ENCODE peak calls at places on chromosome 18, in nine cellular contexts. One of them, this sample, is unnamed.

GRCh38 chr18:60246606-60247005 is 126.0 kb downstream of the MC4R start:
- DNase-seq in fibroblast of lung: no peak
- DNase-seq in AG09309: no peak
- DNase-seq in AG04449: no peak
- DNase-seq in epithelial cell of esophagus: no peak
- DNase-seq in sigmoid colon: no peak
- DNase-seq in WERI-Rb-1: no peak
- DNase-seq in astrocyte of the spinal cord: no peak
- DNase-seq in IMR-90: no peak
- DNase-seq in this sample: no peak

GRCh38 chr18:74331404-74331803 is 15.8 kb downstream of the C18orf63 start:
- DNase-seq in IMR-90: peak
- DNase-seq in WERI-Rb-1: no peak
- DNase-seq in AG09309: no peak
- DNase-seq in sigmoid colon: no peak
- DNase-seq in astrocyte of the spinal cord: peak
- DNase-seq in AG04449: no peak
- DNase-seq in fibroblast of lung: peak
- DNase-seq in epithelial cell of esophagus: peak
- DNase-seq in this sample: no peak

GRCh38 chr18:75904416-75904815 is 476.9 kb upstream of the SMIM21 start:
- DNase-seq in AG04449: no peak
- DNase-seq in astrocyte of the spinal cord: no peak
- DNase-seq in epithelial cell of esophagus: no peak
- DNase-seq in IMR-90: no peak
- DNase-seq in WERI-Rb-1: no peak
- DNase-seq in sigmoid colon: no peak
- DNase-seq in AG09309: no peak
- DNase-seq in fibroblast of lung: no peak
- DNase-seq in this sample: no peak

GRCh38 chr18:54480616-54481015 is 110.4 kb upstream of the DYNAP start:
- DNase-seq in astrocyte of the spinal cord: no peak
- DNase-seq in fibroblast of lung: no peak
- DNase-seq in AG09309: no peak
- DNase-seq in WERI-Rb-1: no peak
- DNase-seq in IMR-90: no peak
- DNase-seq in epithelial cell of esophagus: no peak
- DNase-seq in AG04449: no peak
- DNase-seq in sigmoid colon: no peak
- DNase-seq in this sample: no peak

GRCh38 chr18:30358545-30358944 is 684.0 kb downstream of the DSC3 start:
- DNase-seq in fibroblast of lung: peak
- DNase-seq in epithelial cell of esophagus: peak
- DNase-seq in AG09309: no peak
- DNase-seq in AG04449: no peak
- DNase-seq in astrocyte of the spinal cord: peak
- DNase-seq in sigmoid colon: no peak
- DNase-seq in IMR-90: no peak
- DNase-seq in WERI-Rb-1: no peak
- DNase-seq in this sample: peak

GRCh38 chr18:76672627-76673026 is 149.7 kb upstream of the ZNF236 start:
- DNase-seq in WERI-Rb-1: peak
- DNase-seq in fibroblast of lung: peak
- DNase-seq in astrocyte of the spinal cord: peak
- DNase-seq in AG09309: peak
- DNase-seq in AG04449: no peak
- DNase-seq in sigmoid colon: no peak
- DNase-seq in IMR-90: peak
- DNase-seq in epithelial cell of esophagus: peak
- DNase-seq in this sample: no peak

GRCh38 chr18:49562481-49563129 is 748 bp downstream of the LIPG start:
- DNase-seq in fibroblast of lung: no peak
- DNase-seq in sigmoid colon: no peak
- DNase-seq in WERI-Rb-1: no peak
- DNase-seq in IMR-90: no peak
- DNase-seq in AG09309: no peak
- DNase-seq in astrocyte of the spinal cord: no peak
- DNase-seq in AG04449: no peak
- DNase-seq in epithelial cell of esophagus: peak
- DNase-seq in this sample: no peak

GRCh38 chr18:59663096-59663495 is 34.1 kb downstream of the CCBE1 start:
- DNase-seq in AG09309: no peak
- DNase-seq in astrocyte of the spinal cord: no peak
- DNase-seq in fibroblast of lung: no peak
- DNase-seq in sigmoid colon: no peak
- DNase-seq in WERI-Rb-1: no peak
- DNase-seq in epithelial cell of esophagus: peak
- DNase-seq in IMR-90: no peak
- DNase-seq in AG04449: no peak
- DNase-seq in this sample: no peak

GRCh38 chr18:47204908-47205522 is 28.9 kb upstream of the IER3IP1 start:
- DNase-seq in IMR-90: peak
- DNase-seq in AG04449: no peak
- DNase-seq in AG09309: no peak
- DNase-seq in astrocyte of the spinal cord: peak
- DNase-seq in WERI-Rb-1: peak
- DNase-seq in epithelial cell of esophagus: peak
- DNase-seq in sigmoid colon: no peak
- DNase-seq in fibroblast of lung: peak
- DNase-seq in this sample: no peak

GRCh38 chr18:34734048-34734447 is 23.9 kb downstream of the DTNA start:
- DNase-seq in sigmoid colon: no peak
- DNase-seq in AG04449: no peak
- DNase-seq in epithelial cell of esophagus: no peak
- DNase-seq in astrocyte of the spinal cord: no peak
- DNase-seq in fibroblast of lung: no peak
- DNase-seq in IMR-90: no peak
- DNase-seq in WERI-Rb-1: no peak
- DNase-seq in AG09309: no peak
- DNase-seq in this sample: no peak

GRCh38 chr18:9711361-9712129 is 3.4 kb downstream of the RAB31 start:
- DNase-seq in astrocyte of the spinal cord: no peak
- DNase-seq in AG09309: no peak
- DNase-seq in sigmoid colon: peak
- DNase-seq in WERI-Rb-1: no peak
- DNase-seq in IMR-90: no peak
- DNase-seq in epithelial cell of esophagus: no peak
- DNase-seq in fibroblast of lung: no peak
- DNase-seq in AG04449: no peak
- DNase-seq in this sample: no peak

GRCh38 chr18:9708057-9708881 is at the start of gene RAB31:
- DNase-seq in astrocyte of the spinal cord: peak
- DNase-seq in IMR-90: peak
- DNase-seq in WERI-Rb-1: peak
- DNase-seq in epithelial cell of esophagus: peak
- DNase-seq in AG04449: no peak
- DNase-seq in sigmoid colon: peak
- DNase-seq in AG09309: no peak
- DNase-seq in fibroblast of lung: peak
- DNase-seq in this sample: no peak

GRCh38 chr18:9707381-9708056 is 582 bp upstream of the RAB31 start:
- DNase-seq in fibroblast of lung: peak
- DNase-seq in AG09309: no peak
- DNase-seq in WERI-Rb-1: no peak
- DNase-seq in IMR-90: peak
- DNase-seq in sigmoid colon: peak
- DNase-seq in epithelial cell of esophagus: no peak
- DNase-seq in AG04449: no peak
- DNase-seq in astrocyte of the spinal cord: peak
- DNase-seq in this sample: no peak

GRCh38 chr18:9710037-9710436 is 1.9 kb downstream of the RAB31 start:
- DNase-seq in fibroblast of lung: no peak
- DNase-seq in AG04449: no peak
- DNase-seq in epithelial cell of esophagus: no peak
- DNase-seq in IMR-90: no peak
- DNase-seq in astrocyte of the spinal cord: no peak
- DNase-seq in WERI-Rb-1: no peak
- DNase-seq in sigmoid colon: no peak
- DNase-seq in AG09309: no peak
- DNase-seq in this sample: no peak

GRCh38 chr18:9708882-9709877 is 1.1 kb downstream of the RAB31 start:
- DNase-seq in astrocyte of the spinal cord: no peak
- DNase-seq in fibroblast of lung: no peak
- DNase-seq in WERI-Rb-1: no peak
- DNase-seq in IMR-90: no peak
- DNase-seq in sigmoid colon: peak
- DNase-seq in epithelial cell of esophagus: no peak
- DNase-seq in AG04449: no peak
- DNase-seq in AG09309: no peak
- DNase-seq in this sample: no peak
- H3K4me3 ChIP-seq in astrocyte of the spinal cord: peak
- H3K4me3 ChIP-seq in fibroblast of lung: peak
- H3K4me3 ChIP-seq in WERI-Rb-1: peak
- H3K4me3 ChIP-seq in IMR-90: peak
- H3K4me3 ChIP-seq in sigmoid colon: peak
- H3K4me3 ChIP-seq in epithelial cell of esophagus: peak
- H3K4me3 ChIP-seq in AG04449: peak
- H3K4me3 ChIP-seq in AG09309: peak
- H3K4me3 ChIP-seq in this sample: peak

GRCh38 chr18:72041313-72042032 is 502.7 kb downstream of the CBLN2 start:
- DNase-seq in astrocyte of the spinal cord: no peak
- DNase-seq in sigmoid colon: no peak
- DNase-seq in AG04449: no peak
- DNase-seq in IMR-90: no peak
- DNase-seq in AG09309: no peak
- DNase-seq in WERI-Rb-1: no peak
- DNase-seq in epithelial cell of esophagus: no peak
- DNase-seq in fibroblast of lung: no peak
- DNase-seq in this sample: no peak
- TF ChIP-seq CTCF in astrocyte of the spinal cord: no peak
- TF ChIP-seq CTCF in sigmoid colon: no peak
- TF ChIP-seq CTCF in AG04449: no peak
- TF ChIP-seq CTCF in IMR-90: no peak
- TF ChIP-seq CTCF in AG09309: no peak
- TF ChIP-seq CTCF in WERI-Rb-1: no peak
- TF ChIP-seq CTCF in epithelial cell of esophagus: no peak
- TF ChIP-seq CTCF in fibroblast of lung: peak
- TF ChIP-seq CTCF in this sample: no peak

DNA sequence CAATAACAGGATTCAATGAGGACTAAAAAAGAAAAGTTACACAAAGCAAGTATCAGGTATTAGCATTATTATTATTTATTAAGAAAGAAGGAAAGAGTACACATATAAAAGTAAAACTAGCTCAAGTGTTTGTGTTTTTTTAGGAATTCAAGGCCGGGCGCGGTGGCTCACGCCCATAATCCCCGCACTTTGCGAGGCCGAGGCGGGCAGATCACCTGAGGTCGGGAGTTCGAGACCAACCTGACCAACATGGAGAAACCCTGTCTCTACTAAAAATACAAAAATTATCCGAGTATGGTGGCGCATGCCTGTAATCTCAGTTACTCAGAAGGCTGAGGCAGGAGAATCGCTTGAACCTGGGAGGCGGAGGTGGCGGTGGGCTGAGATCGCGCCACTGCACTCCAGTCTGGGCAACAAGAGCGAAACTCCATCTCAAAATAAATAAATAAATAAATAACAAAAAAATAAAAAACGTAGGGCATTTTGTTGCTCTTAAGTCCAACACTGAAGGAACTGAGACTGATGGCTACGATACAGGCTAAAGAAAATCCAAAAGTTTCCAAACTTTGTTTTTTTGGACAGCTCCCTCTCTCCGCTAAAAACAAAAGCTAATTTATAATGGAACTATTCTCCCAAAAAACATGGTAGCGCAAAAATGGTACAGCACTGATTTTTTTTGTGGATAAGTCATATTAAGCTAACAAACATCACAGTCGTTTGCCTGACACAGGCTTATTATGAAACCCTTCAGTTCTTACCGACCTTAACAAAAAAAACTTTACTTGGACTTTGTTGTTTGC is 1.7 kb downstream of the TRAPPC8 start:
- DNase-seq in IMR-90: no peak
- DNase-seq in sigmoid colon: no peak
- DNase-seq in AG04449: no peak
- DNase-seq in epithelial cell of esophagus: no peak
- DNase-seq in AG09309: no peak
- DNase-seq in astrocyte of the spinal cord: no peak
- DNase-seq in fibroblast of lung: no peak
- DNase-seq in WERI-Rb-1: no peak
- DNase-seq in this sample: no peak
- H3K4me3 ChIP-seq in IMR-90: peak
- H3K4me3 ChIP-seq in sigmoid colon: peak
- H3K4me3 ChIP-seq in AG04449: peak
- H3K4me3 ChIP-seq in epithelial cell of esophagus: peak
- H3K4me3 ChIP-seq in AG09309: peak
- H3K4me3 ChIP-seq in astrocyte of the spinal cord: peak
- H3K4me3 ChIP-seq in fibroblast of lung: peak
- H3K4me3 ChIP-seq in WERI-Rb-1: no peak
- H3K4me3 ChIP-seq in this sample: peak

GRCh38 chr18:5543854-5544389 is at the start of gene EPB41L3:
- DNase-seq in astrocyte of the spinal cord: peak
- DNase-seq in AG09309: no peak
- DNase-seq in sigmoid colon: peak
- DNase-seq in WERI-Rb-1: peak
- DNase-seq in IMR-90: peak
- DNase-seq in AG04449: no peak
- DNase-seq in fibroblast of lung: peak
- DNase-seq in epithelial cell of esophagus: no peak
- DNase-seq in this sample: no peak

GRCh38 chr18:5542393-5543035 is 1.3 kb downstream of the EPB41L3 start:
- DNase-seq in astrocyte of the spinal cord: peak
- DNase-seq in epithelial cell of esophagus: no peak
- DNase-seq in AG09309: no peak
- DNase-seq in AG04449: no peak
- DNase-seq in fibroblast of lung: peak
- DNase-seq in WERI-Rb-1: peak
- DNase-seq in sigmoid colon: peak
- DNase-seq in IMR-90: peak
- DNase-seq in this sample: no peak

GRCh38 chr18:5543036-5543671 is 643 bp downstream of the EPB41L3 start:
- DNase-seq in fibroblast of lung: no peak
- DNase-seq in sigmoid colon: peak
- DNase-seq in AG09309: no peak
- DNase-seq in astrocyte of the spinal cord: no peak
- DNase-seq in epithelial cell of esophagus: no peak
- DNase-seq in WERI-Rb-1: peak
- DNase-seq in AG04449: no peak
- DNase-seq in IMR-90: no peak
- DNase-seq in this sample: no peak

DNA sequence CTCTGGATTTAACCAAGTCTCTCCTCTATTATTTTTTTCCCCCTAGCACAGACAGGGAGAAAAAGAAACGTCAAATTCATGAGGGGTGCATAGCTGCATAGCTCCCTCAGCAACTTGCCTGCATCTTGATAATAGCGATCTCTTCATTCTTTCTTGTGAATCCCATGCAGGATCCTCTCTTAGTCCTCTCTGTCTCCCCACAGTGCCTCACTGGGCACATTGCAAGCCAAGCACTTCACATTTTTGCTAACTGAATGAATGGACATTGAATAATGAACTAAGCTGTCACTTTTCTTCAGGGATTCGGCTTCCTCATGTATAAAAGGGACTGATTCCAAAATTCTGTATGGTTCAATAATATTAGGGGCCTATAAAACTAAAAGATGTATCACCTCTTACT is 2.9 kb upstream of the EPB41L3 start:
- DNase-seq in WERI-Rb-1: peak
- DNase-seq in astrocyte of the spinal cord: peak
- DNase-seq in IMR-90: peak
- DNase-seq in fibroblast of lung: peak
- DNase-seq in sigmoid colon: no peak
- DNase-seq in epithelial cell of esophagus: peak
- DNase-seq in AG04449: no peak
- DNase-seq in AG09309: peak
- DNase-seq in this sample: peak
- TF ChIP-seq CTCF in WERI-Rb-1: peak
- TF ChIP-seq CTCF in astrocyte of the spinal cord: peak
- TF ChIP-seq CTCF in IMR-90: peak
- TF ChIP-seq CTCF in fibroblast of lung: peak
- TF ChIP-seq CTCF in sigmoid colon: no peak
- TF ChIP-seq CTCF in epithelial cell of esophagus: peak
- TF ChIP-seq CTCF in AG04449: peak
- TF ChIP-seq CTCF in AG09309: peak
- TF ChIP-seq CTCF in this sample: peak

This sample was measured in kidney epithelial cell.